ENCODE peak calls at places on chromosomes 1 and 21, in six cellular contexts. S is amygdala; P is iris pigment epithelial cell; W is NCI-H1092 treated with DMSO at 0.1 percent for 48 hours; J is stimulated activated CD4-positive, alpha-beta T cell treated with anti-CD3 and anti-CD28 coated beads, Interleukin-4, amount 100 ng/mL, for 24 hours; V is activated naive CD8-positive, alpha-beta T cell treated with anti-CD3 and anti-CD28 coated beads for 36 hours. T is an unnamed sample.

GRCh38 chr21:34626131-34626530 is 11.2 kb upstream of the RCAN1 start:
- DNase-seq in S (no peak), P (no peak), W (no peak), J (no peak), V (no peak), T (no peak)

GRCh38 chr1:58839871-58840835 is 56.3 kb upstream of the JUN start:
- DNase-seq in S (no peak), P (no peak), W (no peak), J (no peak), V (no peak), T (no peak)

GRCh38 chr1:161172349-161172748 is 5.0 kb downstream of the B4GALT3 start:
- DNase-seq in S (no peak), P (no peak), W (no peak), J (no peak), V (no peak), T (no peak)

GRCh38 chr1:100989306-100990077 is 36.1 kb downstream of the DPH5 start:
- DNase-seq in S (no peak), P (peak; percentile 93), W (no peak), J (no peak), V (no peak), T (no peak)

GRCh38 chr1:5835179-5835562 is 157.1 kb downstream of the NPHP4 start:
- DNase-seq in S (no peak), P (no peak), W (no peak), J (no peak), V (no peak), T (no peak)

GRCh38 chr1:67372898-67373297 is 57.3 kb downstream of the SERBP1 start:
- DNase-seq in S (no peak), P (no peak), W (no peak), J (no peak), V (no peak), T (no peak)

GRCh38 chr1:6510493-6510892 is 19.0 kb upstream of the PLEKHG5 start:
- DNase-seq in S (no peak), P (no peak), W (no peak), J (no peak), V (no peak), T (no peak)

GRCh38 chr1:40712405-40712944 is 21.0 kb downstream of the NFYC start:
- DNase-seq in S (no peak), P (no peak), W (no peak), J (no peak), V (no peak), T (no peak)

GRCh38 chr1:30748699-30749401 is 8.7 kb downstream of the LAPTM5 start:
- DNase-seq in S (no peak), P (peak; percentile 12), W (no peak), J (peak; percentile 45), V (peak; percentile 59), T (peak; percentile 83)

GRCh38 chr1:237108299-237109040 is 66.5 kb downstream of the RYR2 start:
- DNase-seq in S (no peak), P (no peak), W (no peak), J (no peak), V (no peak), T (no peak)

GRCh38 chr1:206754011-206754410 is 16.6 kb upstream of the IL19 start:
- DNase-seq in S (no peak), P (peak; percentile 38), W (no peak), J (no peak), V (no peak), T (no peak)

GRCh38 chr21:41121785-41122415 is 46.1 kb upstream of the BACE2 start:
- DNase-seq in S (peak; percentile 66), P (peak; percentile 36), W (peak; percentile 79), J (peak; percentile 44), V (peak; percentile 54), T (peak; percentile 53)

GRCh38 chr21:27581168-27581567 is 614.3 kb upstream of the ADAMTS5 start:
- DNase-seq in S (no peak), P (peak; percentile 55), W (no peak), J (no peak), V (no peak), T (no peak)

GRCh38 chr1:223702735-223703667 is 9.3 kb upstream of the CAPN2 start:
- DNase-seq in S (no peak), P (peak; percentile 70), W (no peak), J (peak; percentile 27), V (no peak), T (no peak)

GRCh38 chr1:114235956-114236355 is 82.3 kb upstream of the SYT6 start:
- DNase-seq in S (no peak), P (no peak), W (peak; percentile 70), J (no peak), V (no peak), T (no peak)

GRCh38 chr1:65359888-65360287 is 50.5 kb downstream of the DNAJC6 start:
- DNase-seq in S (no peak), P (no peak), W (no peak), J (no peak), V (no peak), T (no peak)

GRCh38 chr1:219050268-219050917 is 123.3 kb upstream of the LYPLAL1 start:
- DNase-seq in S (no peak), P (no peak), W (no peak), J (no peak), V (no peak), T (no peak)

GRCh38 chr1:59707216-59707615 is 107.5 kb upstream of the HOOK1 start:
- DNase-seq in S (no peak), P (peak; percentile 97), W (no peak), J (no peak), V (no peak), T (peak; percentile 20)

GRCh38 chr1:112982853-112983539 is 27.0 kb upstream of the SLC16A1 start:
- DNase-seq in S (no peak), P (no peak), W (no peak), J (no peak), V (no peak), T (no peak)

GRCh38 chr1:234842726-234843641 is 233.0 kb upstream of the IRF2BP2 start:
- DNase-seq in S (no peak), P (no peak), W (no peak), J (peak; percentile 89), V (peak; percentile 89), T (no peak)

GRCh38 chr1:208203127-208203847 is 40.9 kb downstream of the PLXNA2 start:
- DNase-seq in S (peak; percentile 41), P (peak; percentile 89), W (peak; percentile 100), J (no peak), V (no peak), T (no peak)

GRCh38 chr21:44880762-44881585 is 7.5 kb upstream of the PTTG1IP start:
- DNase-seq in S (no peak), P (peak; percentile 75), W (no peak), J (no peak), V (no peak), T (no peak)

GRCh38 chr1:1162597-1163537 is 10.8 kb upstream of the TTLL10 start:
- DNase-seq in S (no peak), P (no peak), W (no peak), J (no peak), V (no peak), T (no peak)

GRCh38 chr1:51100264-51100880 is 1.7 kb upstream of the C1orf185 start:
- DNase-seq in S (no peak), P (no peak), W (no peak), J (no peak), V (no peak), T (no peak)

GRCh38 chr21:26425576-26425975 is 147.5 kb downstream of the CYYR1 start:
- DNase-seq in S (no peak), P (no peak), W (no peak), J (no peak), V (no peak), T (no peak)

GRCh38 chr21:40830836-40831235 is 16.1 kb downstream of the DSCAM start:
- DNase-seq in S (no peak), P (no peak), W (no peak), J (no peak), V (no peak), T (no peak)

GRCh38 chr1:12496154-12496961 is 121.7 kb downstream of the DHRS3 start:
- DNase-seq in S (no peak), P (peak; percentile 62), W (no peak), J (no peak), V (no peak), T (no peak)

GRCh38 chr1:2416403-2416802 is 4.0 kb upstream of the PEX10 start:
- DNase-seq in S (no peak), P (no peak), W (no peak), J (no peak), V (peak; percentile 39), T (no peak)

GRCh38 chr21:35275776-35276175 is 226.7 kb upstream of the RUNX1 start:
- DNase-seq in S (no peak), P (peak; percentile 38), W (no peak), J (no peak), V (no peak), T (no peak)

GRCh38 chr1:23925279-23925678 is 12.1 kb upstream of the CNR2 start:
- DNase-seq in S (no peak), P (no peak), W (no peak), J (no peak), V (no peak), T (no peak)

GRCh38 chr1:16236091-16236494 is 890 bp downstream of the CPLANE2 start:
- DNase-seq in S (no peak), P (no peak), W (peak; percentile 91), J (peak; percentile 54), V (peak; percentile 45), T (no peak)

T was measured in putamen.